ENCODE peak calls at places on chromosomes 2 and 18, in five cellular contexts. One of them, this sample, is unnamed.

GRCh38 chr2:104487381-104487780 is 366.5 kb upstream of the POU3F3 start:
- DNase-seq in GM12865: no peak
- DNase-seq in astrocyte: peak; percentile 39
- DNase-seq in IMR-90: no peak
- DNase-seq in heart right ventricle: no peak
- DNase-seq in this sample: no peak

GRCh38 chr2:113236367-113237159 is 42.2 kb downstream of the PAX8 start:
- DNase-seq in IMR-90: no peak
- DNase-seq in GM12865: no peak
- DNase-seq in astrocyte: no peak
- DNase-seq in heart right ventricle: no peak
- DNase-seq in this sample: no peak

GRCh38 chr2:105455488-105455991 is 56.7 kb upstream of the FHL2 start:
- DNase-seq in astrocyte: peak; percentile 99
- DNase-seq in IMR-90: peak; percentile 92
- DNase-seq in GM12865: no peak
- DNase-seq in heart right ventricle: no peak
- DNase-seq in this sample: peak; percentile 88

GRCh38 chr2:126799306-126799705 is 99.4 kb upstream of the TEX51 start:
- DNase-seq in IMR-90: no peak
- DNase-seq in astrocyte: no peak
- DNase-seq in GM12865: no peak
- DNase-seq in heart right ventricle: no peak
- DNase-seq in this sample: no peak

GRCh38 chr2:64455545-64455944 is 1.6 kb downstream of the LGALSL start:
- DNase-seq in GM12865: no peak
- DNase-seq in astrocyte: no peak
- DNase-seq in heart right ventricle: no peak
- DNase-seq in IMR-90: no peak
- DNase-seq in this sample: no peak

GRCh38 chr2:192645811-192646598 is 451.3 kb upstream of the TMEFF2 start:
- DNase-seq in IMR-90: no peak
- DNase-seq in heart right ventricle: no peak
- DNase-seq in GM12865: no peak
- DNase-seq in astrocyte: no peak
- DNase-seq in this sample: no peak

GRCh38 chr18:45291616-45292612 is 323.4 kb upstream of the SLC14A2 start:
- DNase-seq in heart right ventricle: no peak
- DNase-seq in GM12865: no peak
- DNase-seq in IMR-90: no peak
- DNase-seq in astrocyte: peak; percentile 88
- DNase-seq in this sample: peak; percentile 37

GRCh38 chr2:119476301-119477117 is 44.9 kb downstream of the TMEM37 start:
- DNase-seq in IMR-90: peak; percentile 36
- DNase-seq in astrocyte: peak; percentile 36
- DNase-seq in GM12865: peak; percentile 59
- DNase-seq in heart right ventricle: peak; percentile 52
- DNase-seq in this sample: peak; percentile 75

GRCh38 chr2:169462896-169463695 is 16.2 kb upstream of the BBS5 start:
- DNase-seq in IMR-90: peak; percentile 89
- DNase-seq in heart right ventricle: no peak
- DNase-seq in astrocyte: peak; percentile 89
- DNase-seq in GM12865: no peak
- DNase-seq in this sample: peak; percentile 77

GRCh38 chr2:217475101-217475500 is 527.7 kb downstream of the TNS1 start:
- DNase-seq in GM12865: no peak
- DNase-seq in astrocyte: no peak
- DNase-seq in heart right ventricle: no peak
- DNase-seq in IMR-90: peak; percentile 15
- DNase-seq in this sample: no peak

GRCh38 chr2:166197446-166197845 is 69.6 kb upstream of the SCN1A start:
- DNase-seq in IMR-90: peak; percentile 38
- DNase-seq in GM12865: no peak
- DNase-seq in heart right ventricle: no peak
- DNase-seq in astrocyte: peak; percentile 16
- DNase-seq in this sample: peak; percentile 75

GRCh38 chr2:239461551-239462515 is 61.0 kb upstream of the HDAC4 start:
- DNase-seq in IMR-90: no peak
- DNase-seq in GM12865: no peak
- DNase-seq in astrocyte: no peak
- DNase-seq in heart right ventricle: no peak
- DNase-seq in this sample: no peak

GRCh38 chr2:98806266-98806697 is 75.3 kb upstream of the MGAT4A start:
- DNase-seq in GM12865: no peak
- DNase-seq in astrocyte: peak; percentile 4
- DNase-seq in IMR-90: no peak
- DNase-seq in heart right ventricle: peak; percentile 80
- DNase-seq in this sample: peak; percentile 70

GRCh38 chr2:88190808-88191721 is 20.9 kb downstream of the THNSL2 start:
- DNase-seq in IMR-90: peak; percentile 23
- DNase-seq in astrocyte: peak; percentile 2
- DNase-seq in heart right ventricle: no peak
- DNase-seq in GM12865: peak; percentile 48
- DNase-seq in this sample: peak; percentile 23

DNA sequence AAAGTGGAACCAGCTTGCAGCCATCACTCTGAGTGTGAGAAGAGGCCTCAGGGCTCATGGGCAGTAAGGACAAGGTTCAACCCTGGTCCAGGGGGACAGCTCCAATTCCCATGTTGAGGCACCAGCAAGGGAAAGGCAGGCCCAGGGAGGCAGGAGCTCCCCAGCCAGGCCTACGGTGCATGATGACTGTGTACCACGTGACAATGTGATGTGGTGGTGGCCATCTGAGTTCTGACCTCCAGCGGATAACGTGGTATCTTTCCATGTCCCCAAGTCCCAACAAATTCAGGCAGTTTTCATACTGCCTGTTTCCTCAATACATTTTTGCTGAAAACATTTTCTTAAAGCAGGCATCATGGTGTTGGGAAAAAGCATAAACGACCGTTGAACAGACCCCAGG is 36.1 kb upstream of the COL6A3 start:
- DNase-seq in astrocyte: no peak
- DNase-seq in IMR-90: no peak
- DNase-seq in GM12865: no peak
- DNase-seq in heart right ventricle: no peak
- DNase-seq in this sample: no peak
- TF ChIP-seq CTCF in astrocyte: no peak
- TF ChIP-seq CTCF in IMR-90: no peak
- TF ChIP-seq CTCF in GM12865: no peak
- TF ChIP-seq CTCF in heart right ventricle: no peak
- TF ChIP-seq CTCF in this sample: no peak

GRCh38 chr18:460791-461190 is 39.7 kb downstream of the COLEC12 start:
- DNase-seq in IMR-90: no peak
- DNase-seq in heart right ventricle: no peak
- DNase-seq in GM12865: no peak
- DNase-seq in astrocyte: no peak
- DNase-seq in this sample: no peak

GRCh38 chr18:464311-464659 is 36.2 kb downstream of the COLEC12 start:
- DNase-seq in GM12865: no peak
- DNase-seq in IMR-90: no peak
- DNase-seq in astrocyte: no peak
- DNase-seq in heart right ventricle: no peak
- DNase-seq in this sample: no peak

GRCh38 chr18:461762-462161 is 38.7 kb downstream of the COLEC12 start:
- DNase-seq in IMR-90: no peak
- DNase-seq in GM12865: no peak
- DNase-seq in astrocyte: no peak
- DNase-seq in heart right ventricle: no peak
- DNase-seq in this sample: no peak

GRCh38 chr18:460302-460701 is 40.2 kb downstream of the COLEC12 start:
- DNase-seq in GM12865: no peak
- DNase-seq in IMR-90: no peak
- DNase-seq in heart right ventricle: no peak
- DNase-seq in astrocyte: no peak
- DNase-seq in this sample: no peak

GRCh38 chr18:463442-464310 is 36.8 kb downstream of the COLEC12 start:
- DNase-seq in GM12865: no peak
- DNase-seq in heart right ventricle: no peak
- DNase-seq in astrocyte: no peak
- DNase-seq in IMR-90: peak; percentile 41
- DNase-seq in this sample: no peak
- H3K4me3 ChIP-seq in GM12865: no peak overlapping the region
- H3K4me3 ChIP-seq in heart right ventricle: no peak overlapping the region
- H3K4me3 ChIP-seq in astrocyte: no peak overlapping the region
- H3K4me3 ChIP-seq in IMR-90: no peak overlapping the region
- H3K4me3 ChIP-seq in this sample: no peak overlapping the region

GRCh38 chr18:63025251-63025710 is 294.3 kb downstream of the BCL2 start:
- DNase-seq in astrocyte: no peak
- DNase-seq in GM12865: no peak
- DNase-seq in heart right ventricle: no peak
- DNase-seq in IMR-90: no peak
- DNase-seq in this sample: peak; percentile 2
- TF ChIP-seq CTCF in astrocyte: no peak
- TF ChIP-seq CTCF in GM12865: peak; percentile 31
- TF ChIP-seq CTCF in heart right ventricle: peak; percentile 61
- TF ChIP-seq CTCF in IMR-90: peak; percentile 10
- TF ChIP-seq CTCF in this sample: peak; percentile 3

GRCh38 chr2:11744631-11745394 is 1.6 kb upstream of the LPIN1 start:
- DNase-seq in IMR-90: peak; percentile 59
- DNase-seq in heart right ventricle: no peak
- DNase-seq in GM12865: no peak
- DNase-seq in astrocyte: peak; percentile 34
- DNase-seq in this sample: peak; percentile 44
- H3K4me3 ChIP-seq in IMR-90: no peak overlapping the region
- H3K4me3 ChIP-seq in heart right ventricle: no peak overlapping the region
- H3K4me3 ChIP-seq in GM12865: no peak overlapping the region
- H3K4me3 ChIP-seq in astrocyte: no peak overlapping the region
- H3K4me3 ChIP-seq in this sample: no peak overlapping the region

GRCh38 chr2:168160897-168161296 is 86.5 kb downstream of the STK39 start:
- DNase-seq in GM12865: peak; percentile 24
- DNase-seq in astrocyte: no peak
- DNase-seq in IMR-90: no peak
- DNase-seq in heart right ventricle: no peak
- DNase-seq in this sample: peak; percentile 38
- TF ChIP-seq CTCF in GM12865: peak; percentile 25
- TF ChIP-seq CTCF in astrocyte: peak; percentile 12
- TF ChIP-seq CTCF in IMR-90: peak; percentile 5
- TF ChIP-seq CTCF in heart right ventricle: no peak
- TF ChIP-seq CTCF in this sample: peak; percentile 38

GRCh38 chr2:197504000-197504399 is 3.8 kb downstream of the HSPE1 start:
- DNase-seq in GM12865: no peak
- DNase-seq in astrocyte: no peak
- DNase-seq in IMR-90: no peak
- DNase-seq in heart right ventricle: no peak
- DNase-seq in this sample: no peak

GRCh38 chr2:197500503-197501179 is 462 bp downstream of the HSPE1 start:
- DNase-seq in GM12865: peak; percentile 11
- DNase-seq in heart right ventricle: no peak
- DNase-seq in IMR-90: peak; percentile 5
- DNase-seq in astrocyte: peak; percentile 2
- DNase-seq in this sample: peak; percentile 24

GRCh38 chr2:197502685-197503084 is 2.5 kb downstream of the HSPE1 start:
- DNase-seq in IMR-90: no peak
- DNase-seq in astrocyte: no peak
- DNase-seq in heart right ventricle: no peak
- DNase-seq in GM12865: no peak
- DNase-seq in this sample: no peak

GRCh38 chr2:197504512-197504911 is 4.3 kb downstream of the HSPE1 start:
- DNase-seq in GM12865: no peak
- DNase-seq in astrocyte: no peak
- DNase-seq in heart right ventricle: no peak
- DNase-seq in IMR-90: no peak
- DNase-seq in this sample: no peak

DNA sequence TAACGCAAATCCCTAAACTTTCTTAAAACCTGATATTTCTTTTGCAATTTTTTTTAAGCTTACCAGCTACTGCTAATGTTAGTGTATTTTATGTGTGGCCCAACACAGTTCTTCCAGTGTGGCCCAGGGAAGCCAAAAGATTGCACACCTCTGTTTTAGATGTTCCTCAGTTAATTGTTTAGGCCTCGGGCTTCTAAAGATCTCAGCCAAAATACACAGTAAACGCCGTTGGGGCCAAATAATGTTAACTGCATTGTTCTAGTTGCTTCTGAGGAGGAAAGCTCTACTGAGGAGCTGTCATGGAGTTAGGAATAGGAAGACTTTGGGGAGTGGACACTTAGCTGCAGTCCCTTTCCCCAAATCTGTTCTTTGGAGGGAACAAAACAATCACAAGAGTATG is 2.0 kb downstream of the HSPE1 start:
- DNase-seq in astrocyte: no peak
- DNase-seq in GM12865: no peak
- DNase-seq in heart right ventricle: no peak
- DNase-seq in IMR-90: no peak
- DNase-seq in this sample: no peak
- H3K4me3 ChIP-seq in astrocyte: peak overlapping the region; percentile 29
- H3K4me3 ChIP-seq in GM12865: peak overlapping the region; percentile 73
- H3K4me3 ChIP-seq in heart right ventricle: no peak overlapping the region
- H3K4me3 ChIP-seq in IMR-90: no peak overlapping the region
- H3K4me3 ChIP-seq in this sample: no peak overlapping the region

DNA sequence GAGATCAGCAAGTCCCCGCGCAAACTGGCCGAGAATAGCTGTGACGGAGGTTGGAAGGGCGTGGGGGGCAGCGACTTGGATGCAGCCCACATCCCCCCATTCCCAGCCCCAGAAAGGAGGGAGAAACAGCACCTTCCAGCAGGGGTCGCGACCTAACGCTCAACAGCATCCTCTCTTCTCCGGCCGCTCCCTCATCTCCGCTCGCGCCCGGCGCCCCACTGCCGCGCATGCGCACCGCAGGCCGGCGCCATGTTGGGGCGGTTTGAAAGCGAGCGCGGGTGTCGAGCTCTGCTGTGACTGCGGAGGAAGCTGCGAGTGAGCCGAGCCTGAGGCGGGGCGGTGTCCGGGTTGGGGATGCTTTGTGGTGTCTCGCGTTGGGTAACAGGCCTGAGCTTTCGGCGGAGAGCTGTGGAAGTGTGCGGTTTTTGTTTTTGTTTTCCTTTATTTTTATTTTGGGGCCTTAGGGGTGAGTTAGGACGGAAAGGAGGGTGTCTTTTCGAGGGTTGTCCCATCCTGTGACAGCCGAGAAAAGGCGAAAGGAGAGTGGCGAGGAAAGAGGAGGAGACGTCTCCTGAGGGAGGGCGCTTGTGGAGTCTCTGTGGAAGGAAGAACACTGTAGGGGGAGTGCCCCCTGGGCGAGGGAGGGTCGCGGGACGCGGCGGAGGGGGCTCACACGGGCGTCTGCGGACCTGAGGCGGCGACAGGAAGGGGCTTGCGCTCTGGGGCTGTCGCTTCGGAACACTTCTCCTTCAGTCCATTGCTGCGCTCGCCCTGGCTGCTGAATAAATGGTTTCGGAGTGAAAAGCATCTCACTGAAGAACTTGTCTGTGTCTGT is at the start of the genes C18orf54 and STARD6:
- DNase-seq in astrocyte: peak; percentile 72
- DNase-seq in IMR-90: peak; percentile 85
- DNase-seq in GM12865: peak; percentile 96
- DNase-seq in heart right ventricle: peak; percentile 87
- DNase-seq in this sample: peak; percentile 91
- TF ChIP-seq CTCF in astrocyte: peak; percentile 5
- TF ChIP-seq CTCF in IMR-90: peak; percentile 16
- TF ChIP-seq CTCF in GM12865: peak; percentile 64
- TF ChIP-seq CTCF in heart right ventricle: peak; percentile 61
- TF ChIP-seq CTCF in this sample: no peak